ENCODE peak calls at places on chromosomes 13 and 19, in six cellular contexts. G, Y, A, P, W and K are unnamed samples.

GRCh38 chr13:43270043-43270830 is 246.9 kb downstream of the DNAJC15 start:
- DNase-seq in A (no peak), W (no peak), G (no peak), P (no peak), Y (no peak), K (no peak)

GRCh38 chr13:111937763-111938375 is 129.1 kb upstream of the SOX1 start:
- DNase-seq in W (peak; percentile 20), P (no peak), Y (no peak), A (no peak), G (no peak), K (no peak)

GRCh38 chr19:5452594-5453565 is 2.3 kb upstream of the ZNRF4 start:
- DNase-seq in W (peak; percentile 58), A (no peak), Y (no peak), G (no peak), P (no peak), K (peak; percentile 14)

GRCh38 chr19:5627395-5627904 is 4.6 kb downstream of the SAFB start:
- DNase-seq in G (no peak), W (no peak), A (no peak), Y (no peak), P (no peak), K (no peak)

GRCh38 chr13:113855931-113856715 is 7.8 kb downstream of the GAS6 start:
- DNase-seq in Y (no peak), W (no peak), G (no peak), P (no peak), A (no peak), K (no peak)

GRCh38 chr19:48772503-48772953 is 17.2 kb downstream of the FGF21 start:
- DNase-seq in G (no peak), A (no peak), W (no peak), Y (no peak), P (no peak), K (no peak)

GRCh38 chr19:57813919-57814504 is 701 bp downstream of the ZNF552 start:
- DNase-seq in G (no peak), W (no peak), A (peak; percentile 20), P (no peak), Y (no peak), K (peak; percentile 46)

GRCh38 chr19:18464646-18465045 is 26.7 kb upstream of the ISYNA1 start:
- DNase-seq in W (peak; percentile 74), Y (peak; percentile 65), P (no peak), G (no peak), A (no peak), K (no peak)

GRCh38 chr19:48506138-48506733 is 5.4 kb downstream of the LMTK3 start:
- DNase-seq in P (no peak), A (no peak), Y (no peak), W (no peak), G (peak; percentile 60), K (peak; percentile 60)